ENCODE peak calls at places on chromosomes 11 and 22, in five cellular contexts. One of them, this sample, is unnamed.

GRCh38 chr11:104573431-104573830 is 324.8 kb downstream of the CASP12 start:
- DNase-seq in NCI-H2081: no peak
- DNase-seq in stimulated activated CD4-positive, alpha-beta T cell treated with anti-CD3 and anti-CD28 coated beads, Interleukin-15, amount 100 ng/mL, for 24 hours: no peak
- DNase-seq in AG04449: no peak
- DNase-seq in bronchial epithelial cell: peak
- DNase-seq in this sample: no peak

GRCh38 chr11:62922653-62923371 is 1.6 kb upstream of the CHRM1 start:
- DNase-seq in AG04449: no peak
- DNase-seq in bronchial epithelial cell: no peak
- DNase-seq in NCI-H2081: no peak
- DNase-seq in stimulated activated CD4-positive, alpha-beta T cell treated with anti-CD3 and anti-CD28 coated beads, Interleukin-15, amount 100 ng/mL, for 24 hours: peak
- DNase-seq in this sample: no peak

GRCh38 chr22:49767355-49768062 is 60.2 kb downstream of the BRD1 start:
- DNase-seq in NCI-H2081: peak
- DNase-seq in AG04449: no peak
- DNase-seq in stimulated activated CD4-positive, alpha-beta T cell treated with anti-CD3 and anti-CD28 coated beads, Interleukin-15, amount 100 ng/mL, for 24 hours: peak
- DNase-seq in bronchial epithelial cell: peak
- DNase-seq in this sample: no peak

GRCh38 chr22:48907591-48907990 is 920.1 kb downstream of the BRD1 start:
- DNase-seq in bronchial epithelial cell: no peak
- DNase-seq in stimulated activated CD4-positive, alpha-beta T cell treated with anti-CD3 and anti-CD28 coated beads, Interleukin-15, amount 100 ng/mL, for 24 hours: no peak
- DNase-seq in NCI-H2081: no peak
- DNase-seq in AG04449: no peak
- DNase-seq in this sample: no peak

GRCh38 chr11:8826145-8826786 is 84.7 kb upstream of the AKIP1 start:
- DNase-seq in bronchial epithelial cell: peak
- DNase-seq in AG04449: no peak
- DNase-seq in stimulated activated CD4-positive, alpha-beta T cell treated with anti-CD3 and anti-CD28 coated beads, Interleukin-15, amount 100 ng/mL, for 24 hours: no peak
- DNase-seq in NCI-H2081: no peak
- DNase-seq in this sample: no peak

GRCh38 chr11:73950869-73951710 is at the start of gene DNAJB13:
- DNase-seq in stimulated activated CD4-positive, alpha-beta T cell treated with anti-CD3 and anti-CD28 coated beads, Interleukin-15, amount 100 ng/mL, for 24 hours: no peak
- DNase-seq in bronchial epithelial cell: peak
- DNase-seq in AG04449: no peak
- DNase-seq in NCI-H2081: no peak
- DNase-seq in this sample: peak

GRCh38 chr11:2795491-2795991 is 90.0 kb downstream of the CDKN1C start:
- DNase-seq in NCI-H2081: no peak
- DNase-seq in stimulated activated CD4-positive, alpha-beta T cell treated with anti-CD3 and anti-CD28 coated beads, Interleukin-15, amount 100 ng/mL, for 24 hours: peak
- DNase-seq in bronchial epithelial cell: no peak
- DNase-seq in AG04449: no peak
- DNase-seq in this sample: no peak

GRCh38 chr11:93775289-93775688 is 8.8 kb upstream of the MED17 start:
- DNase-seq in NCI-H2081: no peak
- DNase-seq in bronchial epithelial cell: peak
- DNase-seq in stimulated activated CD4-positive, alpha-beta T cell treated with anti-CD3 and anti-CD28 coated beads, Interleukin-15, amount 100 ng/mL, for 24 hours: peak
- DNase-seq in AG04449: no peak
- DNase-seq in this sample: no peak

GRCh38 chr11:119155733-119156492 is 7.1 kb downstream of the ABCG4 start:
- DNase-seq in bronchial epithelial cell: no peak
- DNase-seq in AG04449: no peak
- DNase-seq in NCI-H2081: no peak
- DNase-seq in stimulated activated CD4-positive, alpha-beta T cell treated with anti-CD3 and anti-CD28 coated beads, Interleukin-15, amount 100 ng/mL, for 24 hours: no peak
- DNase-seq in this sample: no peak

GRCh38 chr22:27603823-27604190 is 197.7 kb downstream of the MN1 start:
- DNase-seq in AG04449: no peak
- DNase-seq in stimulated activated CD4-positive, alpha-beta T cell treated with anti-CD3 and anti-CD28 coated beads, Interleukin-15, amount 100 ng/mL, for 24 hours: no peak
- DNase-seq in NCI-H2081: no peak
- DNase-seq in bronchial epithelial cell: no peak
- DNase-seq in this sample: no peak

GRCh38 chr22:38734203-38735100 is 21.3 kb downstream of the SUN2 start:
- DNase-seq in AG04449: no peak
- DNase-seq in NCI-H2081: no peak
- DNase-seq in stimulated activated CD4-positive, alpha-beta T cell treated with anti-CD3 and anti-CD28 coated beads, Interleukin-15, amount 100 ng/mL, for 24 hours: no peak
- DNase-seq in bronchial epithelial cell: no peak
- DNase-seq in this sample: no peak

GRCh38 chr11:134120921-134121526 is 52.2 kb downstream of the JAM3 start:
- DNase-seq in NCI-H2081: no peak
- DNase-seq in bronchial epithelial cell: no peak
- DNase-seq in AG04449: no peak
- DNase-seq in stimulated activated CD4-positive, alpha-beta T cell treated with anti-CD3 and anti-CD28 coated beads, Interleukin-15, amount 100 ng/mL, for 24 hours: no peak
- DNase-seq in this sample: no peak

GRCh38 chr22:30557243-30557642 is 10.7 kb upstream of the SEC14L6 start:
- DNase-seq in stimulated activated CD4-positive, alpha-beta T cell treated with anti-CD3 and anti-CD28 coated beads, Interleukin-15, amount 100 ng/mL, for 24 hours: no peak
- DNase-seq in AG04449: no peak
- DNase-seq in bronchial epithelial cell: no peak
- DNase-seq in NCI-H2081: no peak
- DNase-seq in this sample: no peak

GRCh38 chr11:13927496-13927895 is 35.0 kb upstream of the SPON1 start:
- DNase-seq in NCI-H2081: no peak
- DNase-seq in AG04449: no peak
- DNase-seq in stimulated activated CD4-positive, alpha-beta T cell treated with anti-CD3 and anti-CD28 coated beads, Interleukin-15, amount 100 ng/mL, for 24 hours: no peak
- DNase-seq in bronchial epithelial cell: no peak
- DNase-seq in this sample: no peak

GRCh38 chr11:80346660-80347059 is 905.8 kb upstream of the TENM4 start:
- DNase-seq in stimulated activated CD4-positive, alpha-beta T cell treated with anti-CD3 and anti-CD28 coated beads, Interleukin-15, amount 100 ng/mL, for 24 hours: no peak
- DNase-seq in bronchial epithelial cell: no peak
- DNase-seq in AG04449: no peak
- DNase-seq in NCI-H2081: no peak
- DNase-seq in this sample: no peak

GRCh38 chr22:38228326-38228872 is 26.6 kb downstream of the MAFF start:
- DNase-seq in AG04449: no peak
- DNase-seq in stimulated activated CD4-positive, alpha-beta T cell treated with anti-CD3 and anti-CD28 coated beads, Interleukin-15, amount 100 ng/mL, for 24 hours: no peak
- DNase-seq in NCI-H2081: no peak
- DNase-seq in bronchial epithelial cell: no peak
- DNase-seq in this sample: no peak

GRCh38 chr11:59221438-59221837 is 8.7 kb upstream of the MPEG1 start:
- DNase-seq in NCI-H2081: no peak
- DNase-seq in bronchial epithelial cell: peak
- DNase-seq in AG04449: peak
- DNase-seq in stimulated activated CD4-positive, alpha-beta T cell treated with anti-CD3 and anti-CD28 coated beads, Interleukin-15, amount 100 ng/mL, for 24 hours: no peak
- DNase-seq in this sample: no peak

This sample was measured in NCI-H2029 treated with DMSO at 0.1 percent for 48 hours.